ENCODE peak calls at places on chromosomes 16 and 17, in four cellular contexts. H is activated B cell treated with CpG ODN at 0.5 μM for 24 hours, J is H7, N is smooth muscle cell of the brain vasculature. W is an unnamed sample.

GRCh38 chr16:14309906-14310305 is 238.8 kb downstream of the MRTFB start:
- DNase-seq in H (no peak), J (no peak), N (no peak), W (no peak)

GRCh38 chr16:56226187-56226586 is 34.9 kb downstream of the GNAO1 start:
- DNase-seq in H (no peak), J (no peak), N (no peak), W (no peak)

GRCh38 chr17:37614391-37614790 is 5.2 kb upstream of the SYNRG start:
- DNase-seq in H (no peak), J (no peak), N (no peak), W (no peak)

GRCh38 chr17:14428640-14429029 is 127.8 kb downstream of the HS3ST3B1 start:
- DNase-seq in H (no peak), J (peak), N (no peak), W (no peak)

GRCh38 chr17:8146381-8147140 is 5.6 kb downstream of the PER1 start:
- DNase-seq in H (no peak), J (peak), N (no peak), W (no peak)

GRCh38 chr17:31469959-31470358 is 78.5 kb downstream of the RAB11FIP4 start:
- DNase-seq in H (no peak), J (peak), N (no peak), W (no peak)

GRCh38 chr17:77600346-77600745 is 358.2 kb upstream of the TNRC6C start:
- DNase-seq in H (no peak), J (no peak), N (no peak), W (no peak)

GRCh38 chr17:79818026-79818758 is 21.0 kb downstream of the CBX4 start:
- DNase-seq in H (no peak), J (no peak), N (no peak), W (no peak)